ENCODE peak calls at places on chromosome 7, in seven cellular contexts. T is A549, X is fibroblast of mammary gland, N is GM13977, D is B cell, F is lower leg skin, B is lower lobe of right lung. C is an unnamed sample.

GRCh38 chr7:141651417-141651816 is 50.5 kb downstream of the DENND11 start:
- DNase-seq in N (no peak), F (no peak), B (no peak), X (no peak), D (no peak), T (no peak), C (no peak)

GRCh38 chr7:26293569-26294308 is 2.1 kb downstream of the SNX10 start:
- DNase-seq in N (peak), T (no peak), F (peak), D (peak), B (no peak), X (no peak), C (peak)

GRCh38 chr7:47337531-47337930 is 244.4 kb downstream of the TNS3 start:
- DNase-seq in N (peak), T (peak), X (peak), D (no peak), B (no peak), F (no peak), C (no peak)

GRCh38 chr7:149718730-149719049 is 54.7 kb downstream of the ZNF467 start:
- DNase-seq in F (peak), D (no peak), B (no peak), N (no peak), T (no peak), X (no peak), C (no peak)

GRCh38 chr7:2224934-2225333 is 7.8 kb downstream of the MAD1L1 start:
- DNase-seq in T (no peak), F (no peak), B (peak), N (no peak), X (no peak), D (no peak), C (no peak)

GRCh38 chr7:151921451-151921850 is 34.8 kb upstream of the GALNTL5 start:
- DNase-seq in B (no peak), D (no peak), F (no peak), X (no peak), T (no peak), N (no peak), C (no peak)

GRCh38 chr7:20642171-20642570 is 26.7 kb downstream of the ABCB5 start:
- DNase-seq in T (no peak), X (peak), N (no peak), F (no peak), D (no peak), B (no peak), C (no peak)

GRCh38 chr7:123533929-123534382 is 439 bp downstream of the IQUB start:
- DNase-seq in T (no peak), F (no peak), X (no peak), B (no peak), N (peak), D (peak), C (no peak)

GRCh38 chr7:50826371-50827172 is 43.9 kb upstream of the GRB10 start:
- DNase-seq in T (peak), X (peak), B (no peak), N (no peak), D (no peak), F (peak), C (no peak)

GRCh38 chr7:36315309-36315948 is 74.2 kb upstream of the ANLN start:
- DNase-seq in T (peak), F (no peak), D (no peak), X (no peak), B (no peak), N (no peak), C (no peak)

GRCh38 chr7:148699772-148700629 is 1.3 kb downstream of the CUL1 start:
- DNase-seq in B (no peak), N (no peak), D (no peak), F (no peak), X (peak), T (peak), C (no peak)

GRCh38 chr7:156224441-156225225 is 412.4 kb upstream of the SHH start:
- DNase-seq in X (no peak), D (no peak), T (no peak), F (peak), B (no peak), N (no peak), C (no peak)

GRCh38 chr7:137696376-137696775 is 150.4 kb downstream of the DGKI start:
- DNase-seq in D (no peak), X (peak), T (no peak), B (no peak), F (no peak), N (no peak), C (no peak)

GRCh38 chr7:31938650-31939049 is 131.6 kb downstream of the PDE1C start:
- DNase-seq in D (no peak), F (no peak), X (peak), N (no peak), B (no peak), T (peak), C (no peak)

DNA sequence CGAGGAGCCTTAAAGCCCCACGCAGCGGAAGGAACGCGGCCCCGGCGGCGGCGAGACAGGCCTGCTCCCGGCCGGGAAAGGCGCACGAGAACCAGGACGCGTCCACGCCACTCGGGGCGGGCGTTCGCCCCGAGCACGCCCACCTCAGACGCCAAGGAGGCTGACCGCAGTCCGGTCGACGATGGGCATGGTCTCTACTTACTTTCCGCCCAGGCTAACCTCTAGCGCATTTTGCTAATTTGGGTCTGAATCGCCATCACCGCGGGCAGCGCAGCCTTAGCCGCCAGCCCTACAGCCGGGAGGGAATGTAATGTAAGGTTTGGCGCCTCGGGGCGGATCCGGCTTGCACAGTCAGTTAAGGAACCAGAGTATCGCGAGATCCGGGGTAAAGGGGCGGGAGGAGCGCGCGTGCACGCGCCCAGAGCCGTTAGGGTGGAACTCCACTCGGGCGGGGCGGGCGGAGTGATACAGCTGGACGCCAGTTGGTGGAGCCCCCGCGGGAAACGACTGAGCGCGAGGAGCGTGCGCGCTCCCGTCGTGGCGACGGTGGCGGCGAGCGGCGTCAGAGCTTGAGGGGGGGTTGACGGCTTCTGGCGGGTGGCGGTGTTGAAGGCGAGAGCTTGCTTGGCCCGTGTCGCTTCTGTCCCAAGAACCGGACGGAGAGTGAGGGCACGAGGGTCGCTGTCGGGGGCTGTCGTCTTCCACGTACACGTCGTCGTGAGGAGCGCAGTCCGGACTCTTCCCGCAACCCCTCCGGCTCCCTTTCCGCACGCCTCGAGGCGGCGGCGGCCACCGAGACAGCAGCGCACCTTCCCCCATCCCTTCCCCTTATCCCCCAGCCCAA is at the start of gene LUC7L2:
- DNase-seq in B (peak), D (peak), N (peak), F (peak), T (peak), X (peak), C (peak)
- TF ChIP-seq CTCF in B (no peak), D (no peak), N (no peak), F (no peak), T (no peak), X (no peak), C (no peak)

GRCh38 chr7:127578036-127578684 is 7.2 kb downstream of the GCC1 start:
- DNase-seq in D (no peak), X (peak), B (no peak), N (no peak), F (no peak), T (peak), C (no peak)
- TF ChIP-seq CTCF in D (no peak), X (peak), B (no peak), N (peak), F (no peak), T (peak), C (no peak)

DNA sequence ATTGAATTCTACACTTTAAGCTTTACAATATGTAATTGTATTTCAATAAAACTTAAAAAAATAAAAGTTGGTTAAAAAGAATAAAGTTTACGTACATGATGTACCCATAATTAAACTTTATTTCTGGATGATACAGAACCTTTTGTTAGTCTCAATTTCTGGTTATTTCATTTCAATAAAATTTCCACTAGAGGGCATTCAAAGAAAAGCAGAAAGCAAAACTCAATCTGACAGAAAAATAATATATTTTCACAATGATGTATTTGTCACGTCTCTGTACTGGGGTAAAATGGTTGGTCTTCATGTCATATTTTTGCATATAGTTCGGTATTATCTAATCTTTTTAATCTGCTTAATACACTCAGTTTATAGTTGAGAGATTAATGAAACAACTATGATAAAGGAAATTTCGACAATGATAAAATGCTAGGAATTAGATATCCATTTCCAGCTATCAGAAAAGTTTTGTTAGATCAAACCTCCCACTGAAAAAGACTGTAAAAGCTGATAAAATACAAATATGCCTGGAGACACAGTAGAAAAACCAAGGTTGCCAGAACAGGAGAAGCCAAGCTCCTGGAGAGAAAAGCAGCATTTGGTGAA is 27.4 kb downstream of the ASZ1 start:
- DNase-seq in B (no peak), D (no peak), F (no peak), N (peak), X (no peak), T (no peak), C (no peak)
- TF ChIP-seq CTCF in B (peak), D (no peak), F (no peak), N (peak), X (peak), T (peak), C (no peak)

DNA sequence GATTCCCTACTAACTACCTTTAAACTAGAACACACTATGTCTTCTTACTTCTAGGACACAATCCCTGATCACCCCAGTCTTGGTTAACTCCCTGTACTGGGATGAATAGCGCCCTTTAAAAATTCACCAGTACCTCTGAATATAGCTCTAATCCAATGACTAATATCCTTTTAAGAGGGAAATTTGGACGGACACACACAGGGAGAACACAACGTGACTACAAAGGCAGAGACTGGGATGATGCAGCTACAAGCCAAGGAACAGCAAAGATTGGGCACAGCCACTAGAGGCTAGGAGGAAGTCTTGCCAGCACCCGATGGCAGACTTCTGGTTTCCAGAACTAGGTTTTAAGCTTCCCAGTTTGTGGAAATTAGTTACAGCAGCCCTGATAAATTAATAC is 81.4 kb downstream of the MALSU1 start:
- DNase-seq in X (peak), D (no peak), B (no peak), F (no peak), N (no peak), T (no peak), C (no peak)
- TF ChIP-seq CTCF in X (no peak), D (no peak), B (no peak), F (no peak), N (no peak), T (no peak), C (no peak)

DNA sequence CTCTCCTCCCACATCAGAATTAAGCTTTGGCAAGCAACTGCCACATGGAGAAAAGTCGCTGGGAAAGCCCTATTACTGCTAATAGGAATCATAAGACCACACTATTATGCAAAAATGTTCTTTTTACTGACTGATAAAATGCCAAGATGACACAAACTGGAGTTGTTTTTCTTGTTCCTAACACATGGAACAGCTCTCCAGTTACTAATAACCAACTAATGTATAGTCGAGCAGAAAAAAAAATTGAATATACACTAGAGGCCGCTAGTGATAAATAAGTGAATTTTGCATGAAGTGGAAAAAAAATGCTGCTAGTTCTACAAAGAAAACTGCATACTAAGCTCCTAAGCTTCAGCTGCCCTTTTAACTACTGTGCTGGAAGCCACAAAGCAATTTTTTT is 165.6 kb downstream of the TPK1 start:
- DNase-seq in T (no peak), F (no peak), B (no peak), D (no peak), N (no peak), X (peak), C (no peak)
- TF ChIP-seq CTCF in T (peak), F (no peak), B (no peak), D (peak), N (peak), X (peak), C (peak)

C was measured in CD4-positive, alpha-beta T cell.